ENCODE peak calls at places on chromosomes 2 and 18, in five cellular contexts. O is ovary, K is cardiac muscle cell, G is astrocyte of the spinal cord, W is foreskin fibroblast. X is an unnamed sample.

GRCh38 chr2:36562245-36562644 is 35.7 kb downstream of the FEZ2 start:
- DNase-seq in O (no peak), K (peak; percentile 73), G (peak; percentile 63), W (peak; percentile 82), X (no peak)

GRCh38 chr2:130928385-130928784 is 91.7 kb downstream of the ARHGEF4 start:
- DNase-seq in O (no peak), K (no peak), G (no peak), W (no peak), X (no peak)

GRCh38 chr18:76821356-76821874 is 942 bp upstream of the ZNF236 start:
- DNase-seq in O (no peak), K (no peak), G (no peak), W (no peak), X (no peak)

GRCh38 chr2:19806591-19806990 is 95.2 kb downstream of the TTC32 start:
- DNase-seq in O (no peak), K (no peak), G (no peak), W (no peak), X (no peak)

GRCh38 chr2:62330959-62331358 is 135.0 kb downstream of the B3GNT2 start:
- DNase-seq in O (no peak), K (no peak), G (no peak), W (no peak), X (no peak)

GRCh38 chr18:24726727-24727539 is 266.5 kb downstream of the HRH4 start:
- DNase-seq in O (peak; percentile 61), K (peak; percentile 88), G (peak; percentile 77), W (peak; percentile 90), X (peak; percentile 16)

GRCh38 chr18:28511421-28511821 is 334.5 kb upstream of the CDH2 start:
- DNase-seq in O (no peak), K (peak; percentile 9), G (peak; percentile 35), W (peak; percentile 4), X (no peak)

GRCh38 chr2:17163628-17164027 is 354.6 kb downstream of the RAD51AP2 start:
- DNase-seq in O (no peak), K (no peak), G (no peak), W (no peak), X (no peak)

GRCh38 chr2:120436460-120436739 is 90.5 kb downstream of the INHBB start:
- DNase-seq in O (no peak), K (no peak), G (no peak), W (peak; percentile 59), X (no peak)

GRCh38 chr2:127940641-127941040 is 54.9 kb upstream of the AMMECR1L start:
- DNase-seq in O (no peak), K (no peak), G (no peak), W (no peak), X (no peak)

GRCh38 chr18:43719264-43719795 is 442.0 kb upstream of the SYT4 start:
- DNase-seq in O (no peak), K (no peak), G (no peak), W (peak; percentile 21), X (no peak)

GRCh38 chr2:158533009-158533408 is 76.3 kb downstream of the PKP4 start:
- DNase-seq in O (no peak), K (no peak), G (no peak), W (no peak), X (no peak)

GRCh38 chr2:172962824-172963223 is 112.8 kb upstream of the MAP3K20 start:
- DNase-seq in O (no peak), K (peak; percentile 51), G (peak; percentile 48), W (peak; percentile 84), X (no peak)

GRCh38 chr2:230719340-230719739 is 6.7 kb downstream of the CAB39 start:
- DNase-seq in O (no peak), K (no peak), G (no peak), W (no peak), X (no peak)
- H3K4me3 ChIP-seq in O (no peak overlapping the region), K (no peak overlapping the region), G (no peak overlapping the region), W (no peak overlapping the region), X (no peak overlapping the region)

DNA sequence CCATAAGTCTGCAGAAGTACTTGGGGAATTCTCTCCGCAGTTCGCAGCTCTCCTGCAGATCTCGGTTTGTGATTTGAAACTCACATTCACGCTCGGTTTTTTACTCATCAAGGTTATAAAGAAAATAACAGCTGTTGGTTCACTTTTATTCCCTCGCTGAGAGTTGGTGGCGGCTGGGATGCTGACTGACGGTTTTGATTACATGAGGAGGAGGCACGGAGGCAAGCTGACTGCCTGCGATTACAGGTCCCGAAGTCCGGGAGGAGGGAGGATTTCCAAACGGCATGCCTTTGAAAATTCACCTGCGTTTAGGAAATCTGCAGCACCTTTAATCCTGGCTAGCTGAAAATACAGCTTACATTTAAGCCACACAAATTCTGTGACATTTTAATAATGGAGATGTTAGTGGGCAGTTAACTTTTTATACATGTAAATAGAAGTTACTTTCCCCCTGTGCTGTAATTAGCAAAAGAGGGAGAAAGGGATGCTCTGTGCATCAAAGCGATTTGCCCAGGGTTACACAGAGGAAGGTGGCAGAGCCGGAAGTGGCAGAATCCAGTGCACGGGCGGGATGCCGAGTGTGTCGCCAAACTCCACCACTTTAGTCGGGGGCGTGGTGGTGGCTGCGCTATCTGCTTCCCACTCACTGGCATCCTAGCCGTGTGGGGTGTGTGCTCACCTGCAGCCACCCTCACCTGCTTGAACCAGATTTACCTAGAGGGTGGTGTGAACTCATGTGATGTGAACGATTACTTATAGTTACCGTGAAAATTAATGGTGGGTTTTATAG is 14.7 kb downstream of the AGAP1 start:
- DNase-seq in O (no peak), K (no peak), G (no peak), W (no peak), X (no peak)
- TF ChIP-seq CTCF in O (no peak), K (no peak), G (no peak), W (no peak), X (no peak)

GRCh38 chr2:55363636-55364035 is 56.0 kb downstream of the CCDC88A start:
- DNase-seq in O (no peak), K (no peak), G (no peak), W (no peak), X (no peak)

GRCh38 chr2:55361465-55362189 is 58.0 kb downstream of the CCDC88A start:
- DNase-seq in O (no peak), K (no peak), G (no peak), W (no peak), X (no peak)

GRCh38 chr2:55358451-55358850 is 61.2 kb downstream of the CCDC88A start:
- DNase-seq in O (no peak), K (no peak), G (no peak), W (no peak), X (no peak)

GRCh38 chr2:55357164-55357563 is 62.5 kb downstream of the CCDC88A start:
- DNase-seq in O (no peak), K (no peak), G (no peak), W (no peak), X (no peak)

DNA sequence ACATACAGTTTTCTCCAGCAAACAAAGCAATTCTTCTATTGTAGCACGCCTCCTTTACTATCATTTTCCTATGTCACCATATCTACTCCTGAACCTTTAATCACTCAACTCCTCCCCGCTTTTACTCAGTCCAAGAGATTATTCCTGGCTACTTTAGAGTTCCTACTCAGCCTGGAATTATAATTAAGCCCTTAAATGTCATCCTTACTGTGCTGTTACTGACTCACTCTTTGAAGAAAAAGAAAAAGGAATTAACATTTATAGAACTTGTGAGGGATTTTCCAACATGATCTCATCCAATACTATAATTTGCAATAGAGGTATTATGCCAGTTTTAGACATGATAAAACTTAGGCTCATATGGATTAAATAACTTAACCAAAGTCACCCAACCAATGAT is 61.7 kb downstream of the CCDC88A start:
- DNase-seq in O (no peak), K (no peak), G (peak; percentile 30), W (no peak), X (no peak)
- H3K4me3 ChIP-seq in O (no peak overlapping the region), K (no peak overlapping the region), G (no peak overlapping the region), W (no peak overlapping the region), X (no peak overlapping the region)

DNA sequence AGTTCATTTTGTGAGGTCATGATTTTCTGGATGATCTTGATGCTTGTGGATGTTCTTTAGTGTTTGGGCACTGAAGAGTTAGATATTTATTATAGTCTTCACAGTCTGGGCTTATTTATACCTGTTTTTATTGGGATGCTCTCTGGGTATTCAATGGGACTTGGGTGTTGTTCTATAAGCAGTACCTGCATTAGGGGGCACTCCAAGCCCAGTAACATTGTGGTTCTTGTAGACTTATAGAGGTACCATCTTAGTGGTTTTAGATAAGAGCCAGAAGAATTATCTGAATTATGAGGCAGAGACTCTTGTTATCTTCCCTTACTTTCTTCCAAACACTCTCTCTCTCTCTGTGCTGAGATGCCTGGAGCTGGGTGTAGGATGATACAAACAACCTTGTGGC is 470.0 kb downstream of the PIK3C3 start:
- DNase-seq in O (no peak), K (no peak), G (no peak), W (no peak), X (no peak)
- TF ChIP-seq CTCF in O (no peak), K (no peak), G (no peak), W (no peak), X (peak; percentile 9)

DNA sequence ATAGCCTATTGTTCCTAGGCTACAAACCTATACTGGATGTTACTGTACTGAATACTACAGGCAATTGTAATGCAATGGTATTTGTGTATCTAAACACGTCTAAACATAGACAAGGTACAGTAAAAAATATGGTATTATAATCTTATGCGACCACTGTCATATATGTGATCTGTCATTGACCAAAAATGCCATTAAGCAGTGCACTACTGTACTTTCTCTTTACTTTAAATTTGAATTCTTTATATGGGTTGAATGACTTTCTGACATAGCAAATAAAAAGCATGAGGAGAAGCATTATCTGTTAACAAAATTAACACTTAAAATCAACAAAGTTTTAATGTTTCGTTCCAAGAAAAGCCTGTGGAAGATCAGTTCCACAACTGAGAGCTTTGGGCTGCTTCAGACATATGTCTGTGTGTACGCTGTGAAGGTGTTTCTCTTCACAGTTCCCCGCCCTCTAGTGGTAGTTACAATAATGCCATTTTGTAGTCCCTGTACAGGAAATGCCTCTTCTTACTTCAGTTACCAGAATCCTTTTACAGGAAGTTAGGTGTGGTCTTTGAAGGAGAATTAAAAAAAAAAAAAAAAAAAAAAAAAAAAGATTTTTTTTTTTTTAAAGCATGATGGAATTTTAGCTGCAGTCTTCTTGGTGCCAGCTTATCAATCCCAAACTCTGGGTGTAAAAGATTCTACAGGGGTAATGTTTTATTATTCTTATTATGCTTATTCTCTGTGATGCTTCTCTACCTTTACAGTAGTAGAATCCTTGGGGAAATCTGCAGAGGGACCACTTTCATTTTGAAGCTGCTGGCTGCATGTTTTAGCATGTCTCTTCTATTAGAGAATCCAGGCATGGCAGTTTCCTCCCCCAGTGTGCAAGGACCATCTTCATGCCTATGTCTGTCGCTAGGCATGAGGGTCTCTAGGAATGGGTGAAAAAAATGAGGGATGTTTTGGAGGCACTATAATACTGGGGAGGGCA is 54.5 kb downstream of the SCN2A start:
- DNase-seq in O (peak; percentile 17), K (peak; percentile 92), G (peak; percentile 93), W (peak; percentile 90), X (peak; percentile 68)
- H3K4me3 ChIP-seq in O (peak overlapping the region; percentile 31), K (no peak overlapping the region), G (peak overlapping the region; percentile 48), W (peak overlapping the region; percentile 44), X (peak overlapping the region; percentile 39)